ENCODE peak calls at places on chromosome 2, in four cellular contexts. A is psoas muscle, C is adrenal gland, F is right cardiac atrium. S is an unnamed sample.
A peak's percentile ranks its signal among the peaks of the same experiment; 100 is the strongest.

GRCh38 chr2:238750212-238750904 is 97.5 kb upstream of the TWIST2 start:
- DNase-seq in A (no peak), C (no peak), F (no peak), S (no peak)

GRCh38 chr2:178233428-178233827 is 39.1 kb downstream of the OSBPL6 start:
- DNase-seq in A (no peak), C (no peak), F (no peak), S (no peak)

GRCh38 chr2:233789554-233789953 is 11.4 kb downstream of the MROH2A start:
- DNase-seq in A (no peak), C (no peak), F (no peak), S (no peak)

GRCh38 chr2:88321614-88322248 is 130.8 kb downstream of the FOXI3 start:
- DNase-seq in A (no peak), C (no peak), F (no peak), S (no peak)

GRCh38 chr2:98664323-98664722 is 55.9 kb downstream of the UNC50 start:
- DNase-seq in A (no peak), C (no peak), F (no peak), S (no peak)

GRCh38 chr2:120388222-120389035 is 42.5 kb downstream of the INHBB start:
- DNase-seq in A (peak; percentile 10), C (no peak), F (peak; percentile 35), S (no peak)

GRCh38 chr2:39114771-39115170 is 6.1 kb downstream of the SOS1 start:
- DNase-seq in A (no peak), C (no peak), F (no peak), S (no peak)

GRCh38 chr2:31526946-31527345 is 53.8 kb downstream of the SRD5A2 start:
- DNase-seq in A (no peak), C (no peak), F (no peak), S (no peak)

GRCh38 chr2:11822746-11823411 is 76.4 kb downstream of the LPIN1 start:
- DNase-seq in A (peak; percentile 74), C (no peak), F (no peak), S (no peak)

GRCh38 chr2:16204251-16204650 is 263.9 kb downstream of the MYCN start:
- DNase-seq in A (no peak), C (no peak), F (no peak), S (no peak)

GRCh38 chr2:16205631-16206030 is 265.3 kb downstream of the MYCN start:
- DNase-seq in A (no peak), C (no peak), F (no peak), S (no peak)

GRCh38 chr2:16203691-16204090 is 263.3 kb downstream of the MYCN start:
- DNase-seq in A (no peak), C (no peak), F (no peak), S (no peak)

GRCh38 chr2:16206191-16206944 is 266.0 kb downstream of the MYCN start:
- DNase-seq in A (no peak), C (no peak), F (no peak), S (no peak)

DNA sequence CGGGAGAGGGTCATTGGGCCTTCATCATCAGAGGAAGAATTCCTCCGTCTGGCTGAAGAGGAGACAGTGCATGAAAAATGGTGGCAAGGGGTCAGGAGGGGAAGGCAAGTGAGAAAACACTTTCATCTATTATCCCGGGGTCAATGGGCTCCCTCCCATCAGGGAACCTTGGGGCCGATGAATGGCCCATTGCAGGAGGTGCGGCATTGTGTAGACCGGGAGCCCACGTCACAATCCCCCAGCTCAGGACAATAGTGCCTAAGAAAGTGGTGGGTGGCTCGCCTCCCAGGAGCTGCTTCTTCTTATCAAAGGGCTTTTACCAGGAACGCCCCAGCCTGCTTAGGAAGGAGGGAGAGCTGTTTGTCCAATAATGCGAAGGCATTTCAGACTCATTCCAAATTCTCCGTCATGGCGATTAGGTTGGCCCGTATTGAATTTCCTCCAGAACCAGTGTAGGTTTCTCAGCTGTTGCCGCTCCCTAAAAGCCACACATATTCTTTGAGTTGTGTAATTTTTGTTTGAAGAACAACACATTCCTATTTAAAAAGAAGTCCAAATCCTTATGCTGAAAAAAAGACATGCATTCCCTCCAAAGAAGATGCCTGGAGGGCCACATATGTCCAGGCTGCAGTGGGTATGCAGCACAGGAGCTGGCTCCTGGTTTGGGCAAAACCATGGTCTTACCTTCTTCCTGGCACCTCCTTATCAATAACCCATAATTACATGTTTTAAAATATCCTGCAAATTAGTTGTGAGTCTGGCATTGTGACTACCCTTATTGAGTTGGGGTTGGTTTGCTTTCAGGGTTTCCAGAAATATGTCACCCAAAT is 264.7 kb downstream of the MYCN start:
- DNase-seq in A (no peak), C (no peak), F (no peak), S (no peak)
- H3K9me3 ChIP-seq in A (no peaks in the 10 kb centered on the region), C (no peaks in the 10 kb centered on the region), F (no peaks in the 10 kb centered on the region), S (no peaks in the 10 kb centered on the region)

DNA sequence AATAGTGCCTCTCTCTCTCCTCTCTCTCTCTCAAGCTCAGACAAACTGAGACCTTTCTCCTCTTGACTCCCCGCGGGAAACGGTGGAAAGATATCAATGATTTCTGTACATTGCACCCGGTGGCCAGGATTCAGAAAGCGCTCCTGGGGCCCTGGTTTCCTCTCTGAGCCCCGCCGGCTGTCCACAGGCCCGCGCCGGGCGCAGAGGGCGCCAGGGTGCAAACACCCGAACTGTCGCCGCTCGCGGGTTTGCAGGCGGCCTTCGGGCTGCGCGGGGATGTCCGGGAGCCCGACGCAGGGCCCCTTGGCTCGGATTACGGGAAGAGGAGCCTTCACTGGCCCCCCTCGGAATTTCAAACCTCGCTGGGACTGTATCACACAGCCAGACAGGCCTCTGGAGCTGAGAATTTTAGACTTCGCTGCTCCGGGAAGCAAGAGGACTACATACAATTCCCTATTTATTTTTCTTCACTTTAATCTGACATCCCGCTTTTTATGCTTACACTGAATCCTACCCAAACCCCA is 5.2 kb upstream of the EN1 start:
- DNase-seq in A (no peak), C (no peak), F (no peak), S (no peak)
- H3K9me3 ChIP-seq in A (no peaks in the 10 kb centered on the region), C (no peaks in the 10 kb centered on the region), F (no peaks in the 10 kb centered on the region), S (no peaks in the 10 kb centered on the region)

DNA sequence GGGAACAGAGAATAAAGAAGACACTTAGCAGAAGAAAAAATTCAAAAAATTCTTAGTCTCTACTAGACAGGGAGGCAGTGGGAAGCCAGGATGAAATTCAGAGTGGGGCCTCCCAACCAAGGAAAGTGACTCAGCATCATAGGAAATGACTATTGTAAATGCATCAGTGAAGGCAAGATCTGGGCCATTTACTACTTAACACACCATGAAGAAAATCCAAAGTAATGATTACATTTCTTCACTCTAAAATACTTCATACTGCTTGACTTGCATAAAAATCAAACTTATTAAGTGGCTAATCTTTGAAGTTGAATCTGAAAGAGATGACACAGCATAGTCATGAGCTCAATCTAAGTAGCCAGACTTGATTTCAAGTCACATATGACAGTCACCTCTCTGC is 405.8 kb upstream of the SLC39A10 start:
- DNase-seq in A (no peak), C (no peak), F (no peak), S (no peak)
- H3K9me3 ChIP-seq in A (peaks cover 6% of the 10 kb centered on the region), C (no peaks in the 10 kb centered on the region), F (no peaks in the 10 kb centered on the region), S (peaks cover 3% of the 10 kb centered on the region)

DNA sequence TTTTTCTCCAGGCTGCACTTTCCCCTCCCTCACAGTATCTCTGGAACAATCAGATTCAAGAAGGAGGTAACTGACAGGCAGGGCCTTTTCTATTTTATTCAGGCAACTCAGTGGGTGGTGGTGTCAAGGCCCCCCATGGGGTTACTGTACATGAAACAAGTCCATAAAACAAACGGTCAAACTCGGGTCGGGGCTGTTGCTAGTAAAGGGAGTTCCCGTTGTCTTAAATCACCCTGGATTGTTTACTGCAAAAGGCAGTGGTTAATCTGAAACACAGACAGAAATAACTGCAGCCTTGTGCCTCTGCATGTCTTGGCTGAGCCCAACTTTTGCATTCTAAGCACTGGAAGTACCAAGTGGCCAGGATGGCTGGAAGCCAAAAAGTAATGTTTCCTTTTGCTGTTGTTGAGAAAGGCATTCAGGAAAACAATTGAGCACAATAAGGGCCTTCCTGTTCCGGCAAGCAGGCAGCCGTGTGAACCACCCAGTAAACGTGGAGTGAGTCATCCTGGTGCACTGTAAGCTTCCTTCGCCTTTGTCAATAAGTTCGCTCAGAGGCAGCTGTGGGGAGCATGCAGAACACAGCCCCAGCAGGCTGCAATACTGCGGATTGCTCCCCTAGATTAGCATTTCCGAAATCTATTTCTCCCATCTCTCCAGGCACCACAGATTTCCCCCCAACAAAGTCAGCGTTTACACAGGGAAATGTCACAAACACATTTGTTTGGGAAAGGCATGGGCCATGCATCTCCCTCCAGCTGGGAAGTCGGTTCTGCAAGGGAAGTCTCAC is 149.6 kb downstream of the IRS1 start:
- DNase-seq in A (peak; percentile 80), C (peak; percentile 85), F (peak; percentile 73), S (peak; percentile 18)
- H3K9me3 ChIP-seq in A (no peaks in the 10 kb centered on the region), C (no peaks in the 10 kb centered on the region), F (no peaks in the 10 kb centered on the region), S (no peaks in the 10 kb centered on the region)

GRCh38 chr2:145421841-145422240 is 901.9 kb upstream of the ZEB2 start:
- DNase-seq in A (no peak), C (no peak), F (no peak), S (no peak)
- H3K9me3 ChIP-seq in A (peaks cover 6% of the 10 kb centered on the region), C (no peaks in the 10 kb centered on the region), F (peaks cover 3% of the 10 kb centered on the region), S (no peaks in the 10 kb centered on the region)

S was measured in tibial nerve.